ENCODE peak calls at places on chromosomes 16 and 17, in six cellular contexts. J, U, W, Y, H and V are unnamed samples.

GRCh38 chr17:44988256-44988942 is 20.3 kb upstream of the C1QL1 start:
- DNase-seq in J (no peak), U (no peak), W (peak), Y (peak), H (no peak), V (no peak)

GRCh38 chr16:70433456-70434103 is 5.3 kb downstream of the ST3GAL2 start:
- DNase-seq in J (no peak), U (peak), W (no peak), Y (no peak), H (no peak), V (peak)

GRCh38 chr17:74745548-74746177 is 2.8 kb upstream of the NHERF1 start:
- DNase-seq in J (no peak), U (no peak), W (no peak), Y (peak), H (no peak), V (no peak)

GRCh38 chr16:70706948-70707465 is 21.2 kb upstream of the MTSS2 start:
- DNase-seq in J (no peak), U (peak), W (no peak), Y (no peak), H (peak), V (peak)

GRCh38 chr17:61219460-61219859 is 180.2 kb upstream of the TBX2 start:
- DNase-seq in J (no peak), U (peak), W (no peak), Y (no peak), H (peak), V (peak)

GRCh38 chr17:41301916-41302901 is at the start of gene KRTAP29-1:
- DNase-seq in J (no peak), U (no peak), W (no peak), Y (no peak), H (no peak), V (no peak)

GRCh38 chr16:15434425-15435215 is at the start of gene BMERB1:
- DNase-seq in J (peak), U (peak), W (peak), Y (peak), H (no peak), V (peak)

GRCh38 chr16:35194681-35195080 is 1735.3 kb downstream of the TP53TG3F start:
- DNase-seq in J (no peak), U (no peak), W (no peak), Y (no peak), H (no peak), V (no peak)

GRCh38 chr17:46865100-46865499 is 13.7 kb downstream of the WNT9B start:
- DNase-seq in J (no peak), U (peak), W (no peak), Y (peak), H (peak), V (no peak)

GRCh38 chr16:35339337-35339736 is 1879.9 kb downstream of the TP53TG3F start:
- DNase-seq in J (no peak), U (no peak), W (no peak), Y (no peak), H (no peak), V (no peak)

GRCh38 chr17:57004944-57005579 is 27.1 kb downstream of the SCPEP1 start:
- DNase-seq in J (no peak), U (no peak), W (no peak), Y (no peak), H (peak), V (no peak)

GRCh38 chr17:61668486-61668885 is 77.5 kb upstream of the NACA2 start:
- DNase-seq in J (no peak), U (no peak), W (no peak), Y (no peak), H (no peak), V (no peak)

GRCh38 chr17:5126719-5127488 is 11.1 kb downstream of the USP6 start:
- DNase-seq in J (no peak), U (no peak), W (peak), Y (no peak), H (no peak), V (no peak)

GRCh38 chr16:77551352-77551751 is 116.5 kb upstream of the ADAMTS18 start:
- DNase-seq in J (no peak), U (no peak), W (no peak), Y (no peak), H (no peak), V (peak)

GRCh38 chr16:47928008-47928407 is 227.8 kb downstream of the ABCC12 start:
- DNase-seq in J (no peak), U (no peak), W (no peak), Y (peak), H (peak), V (no peak)

GRCh38 chr16:70157477-70158260 is 15.9 kb upstream of the CLEC18C start:
- DNase-seq in J (no peak), U (no peak), W (no peak), Y (no peak), H (no peak), V (no peak)

GRCh38 chr16:65409505-65409904 is 287.6 kb upstream of the CDH11 start:
- DNase-seq in J (no peak), U (peak), W (no peak), Y (no peak), H (no peak), V (no peak)

GRCh38 chr16:76441391-76441790 is 164.2 kb downstream of the CNTNAP4 start:
- DNase-seq in J (no peak), U (no peak), W (no peak), Y (no peak), H (no peak), V (no peak)

GRCh38 chr16:67406628-67407027 is 9.6 kb downstream of the ZDHHC1 start:
- DNase-seq in J (no peak), U (peak), W (no peak), Y (no peak), H (no peak), V (peak)

GRCh38 chr16:59612094-59612493 is 878.0 kb upstream of the GOT2 start:
- DNase-seq in J (no peak), U (no peak), W (no peak), Y (peak), H (no peak), V (no peak)

GRCh38 chr17:17402558-17402957 is 74.2 kb upstream of the MED9 start:
- DNase-seq in J (no peak), U (peak), W (no peak), Y (no peak), H (peak), V (no peak)

DNA sequence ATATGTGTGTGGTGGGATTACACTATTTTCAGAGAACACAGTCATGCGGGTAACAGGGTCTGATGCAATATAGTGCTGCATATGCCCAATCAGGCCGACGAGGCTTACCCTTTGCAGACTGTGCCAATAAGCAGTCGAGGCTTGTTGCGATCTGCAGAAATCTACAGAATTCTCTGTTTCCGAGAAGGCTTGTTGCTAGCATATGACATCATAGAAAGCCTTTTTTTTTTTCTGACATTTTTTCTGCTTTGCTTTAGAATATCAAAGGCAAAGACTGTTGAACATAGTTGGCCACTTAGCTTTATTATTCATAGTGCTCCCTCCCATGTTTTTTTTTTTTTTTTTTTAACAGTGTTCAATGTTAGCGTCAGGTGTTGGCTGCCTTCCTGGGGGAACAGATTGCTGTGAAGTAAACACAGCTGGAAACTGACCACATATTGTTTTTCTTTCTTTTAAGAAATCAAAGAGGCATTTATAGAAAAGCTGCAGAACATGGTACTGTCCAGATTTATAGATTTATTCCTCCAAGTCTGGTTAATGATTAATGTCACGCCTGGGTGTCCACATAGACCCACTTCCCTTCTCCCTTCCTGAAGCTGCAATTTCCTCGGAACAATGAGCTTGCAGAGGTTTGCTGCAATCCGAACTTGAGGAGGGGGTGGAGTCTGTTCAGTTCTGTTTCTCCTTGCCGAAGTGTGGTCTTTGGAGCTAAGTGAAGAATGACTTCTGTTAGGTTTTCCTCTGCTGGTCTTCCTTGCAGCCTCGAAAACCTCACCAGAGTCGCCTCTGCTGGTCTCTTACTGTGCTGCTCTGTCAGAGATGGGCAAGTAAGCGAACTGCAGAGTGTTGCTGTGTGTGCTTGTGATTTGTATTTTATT is 87.3 kb downstream of the MAP2K6 start:
- DNase-seq in J (no peak), U (peak), W (no peak), Y (peak), H (peak), V (peak)
- H3K18ac ChIP-seq in J (no peak), U (peak), W (peak), Y (no peak), H (no peak), V (no peak)

DNA sequence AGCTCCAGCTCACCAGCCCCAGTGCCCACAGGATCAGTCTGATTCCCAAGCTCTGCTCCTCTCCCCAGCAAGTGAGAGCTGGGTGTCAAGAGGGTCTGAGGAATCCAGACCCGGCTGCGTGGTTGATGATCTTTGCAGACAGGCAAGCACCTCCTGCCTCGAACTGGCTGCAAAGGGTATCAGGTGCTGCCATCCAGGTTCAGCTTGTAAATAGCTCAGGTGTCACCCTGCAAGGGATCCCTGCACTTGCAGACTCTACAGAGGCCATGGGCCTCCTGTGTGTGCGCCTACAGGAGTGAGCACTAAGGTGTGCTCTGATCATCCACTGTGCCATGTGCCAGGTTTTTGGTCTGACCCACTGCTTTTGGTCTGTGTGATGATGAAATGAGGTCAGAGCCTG is 16.2 kb downstream of the DEXI start:
- DNase-seq in J (no peak), U (no peak), W (no peak), Y (no peak), H (no peak), V (no peak)
- H3K14ac ChIP-seq in J (no peak), U (no peak), W (no peak), Y (no peak), H (no peak), V (no peak)

GRCh38 chr17:75762513-75763268 is 2.3 kb downstream of the GALK1 start:
- DNase-seq in J (no peak), U (no peak), W (no peak), Y (no peak), H (no peak), V (no peak)

GRCh38 chr17:75764417-75764710 is 628 bp downstream of the GALK1 start:
- DNase-seq in J (no peak), U (no peak), W (no peak), Y (no peak), H (no peak), V (no peak)

GRCh38 chr17:75764711-75765421 is at the start of gene GALK1:
- DNase-seq in J (peak), U (peak), W (peak), Y (peak), H (peak), V (peak)

GRCh38 chr17:75763269-75763607 is 1.8 kb downstream of the GALK1 start:
- DNase-seq in J (no peak), U (no peak), W (no peak), Y (no peak), H (no peak), V (no peak)

DNA sequence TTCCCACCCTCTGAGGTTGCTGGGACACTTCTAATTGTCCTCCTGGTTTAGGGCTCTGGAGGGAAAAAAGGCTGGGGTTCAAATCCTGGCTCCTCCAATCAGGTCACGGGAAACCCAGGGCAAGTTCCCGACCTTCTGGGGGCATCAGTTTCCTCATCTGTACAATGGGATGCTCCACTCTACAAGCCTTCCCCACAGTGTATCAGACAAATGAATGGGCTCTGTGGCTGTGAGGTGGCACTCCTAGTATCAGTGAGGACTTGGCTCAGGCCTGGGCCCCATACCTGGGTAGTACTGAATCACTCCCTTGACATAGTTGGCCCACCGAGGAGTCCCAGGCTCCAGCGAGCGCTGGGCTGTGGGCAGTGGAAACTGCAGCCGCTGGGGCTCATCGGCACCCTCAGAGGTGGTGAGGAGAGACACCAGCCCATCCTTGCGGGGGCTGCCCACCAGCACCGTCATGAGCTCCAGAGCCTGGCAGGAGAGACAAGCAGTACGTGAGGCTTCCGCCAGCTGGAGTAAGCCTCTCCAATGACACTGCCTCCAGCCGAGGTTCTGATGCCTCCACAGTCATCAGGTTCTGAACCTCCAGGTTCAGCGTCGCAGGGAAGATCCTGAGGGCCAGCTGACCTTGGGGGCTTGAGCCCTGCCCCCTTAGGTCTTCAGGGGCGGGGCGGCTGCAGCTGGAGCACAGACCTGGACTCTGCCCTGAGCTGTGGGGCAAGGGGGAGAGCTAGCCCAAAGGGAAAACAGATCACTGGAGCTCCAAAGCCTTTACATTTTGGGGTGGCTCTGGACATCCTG is 1.2 kb downstream of the GALK1 start:
- DNase-seq in J (no peak), U (no peak), W (no peak), Y (peak), H (no peak), V (no peak)
- H3K18ac ChIP-seq in J (peak), U (no peak), W (no peak), Y (no peak), H (no peak), V (peak)

DNA sequence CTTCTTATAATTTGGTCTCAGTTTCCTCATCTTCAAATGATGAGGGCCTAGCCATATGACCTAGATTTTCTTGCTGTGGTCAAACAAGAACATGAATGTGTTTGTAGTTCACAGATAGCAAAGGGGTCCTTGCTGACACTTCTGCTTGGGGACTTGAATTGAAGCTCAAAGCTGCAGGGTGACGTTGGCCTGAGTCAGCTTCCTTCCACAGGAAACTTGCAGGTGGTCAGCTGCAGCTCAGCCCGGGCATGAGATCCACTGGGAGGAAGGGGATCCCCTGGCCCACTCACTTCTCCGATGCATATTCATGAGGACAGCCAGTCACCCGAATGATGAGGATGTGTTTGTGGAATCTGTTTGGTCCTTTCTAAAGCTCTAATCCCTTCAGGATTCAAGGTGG is 42.6 kb upstream of the AXIN2 start:
- DNase-seq in J (no peak), U (peak), W (no peak), Y (no peak), H (no peak), V (no peak)
- H3K14ac ChIP-seq in J (no peak), U (no peak), W (no peak), Y (no peak), H (no peak), V (no peak)

DNA sequence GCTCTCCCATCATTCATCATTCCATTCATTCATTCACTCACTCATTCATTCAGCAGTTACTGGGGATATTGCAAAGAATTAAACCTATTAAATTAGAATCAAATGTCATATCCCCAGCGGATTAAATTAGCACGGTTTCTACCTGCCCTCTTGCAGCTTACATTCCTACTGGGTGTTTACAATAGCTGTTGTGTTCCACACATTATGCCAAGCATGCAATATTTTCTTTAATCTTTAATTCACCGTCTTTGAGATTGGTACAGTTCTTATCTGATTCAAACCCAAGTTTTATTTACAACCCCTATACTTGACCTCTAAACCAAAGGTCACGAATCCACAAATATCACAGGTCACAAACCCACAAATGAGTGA is 727 bp upstream of the USP31 start:
- DNase-seq in J (no peak), U (no peak), W (no peak), Y (no peak), H (no peak), V (no peak)
- H3K18ac ChIP-seq in J (no peak), U (no peak), W (no peak), Y (no peak), H (no peak), V (no peak)

GRCh38 chr17:28961391-28961790 is 10.1 kb upstream of the PHF12 start:
- DNase-seq in J (no peak), U (no peak), W (no peak), Y (no peak), H (no peak), V (no peak)
- H3K14ac ChIP-seq in J (no peak), U (no peak), W (no peak), Y (no peak), H (no peak), V (no peak)

GRCh38 chr16:4182581-4183257 is 59.2 kb downstream of the SRL start:
- DNase-seq in J (no peak), U (no peak), W (no peak), Y (no peak), H (peak), V (no peak)

GRCh38 chr16:4179763-4180260 is 62.1 kb downstream of the SRL start:
- DNase-seq in J (no peak), U (no peak), W (no peak), Y (no peak), H (peak), V (peak)

GRCh38 chr16:4184038-4184702 is 57.7 kb downstream of the SRL start:
- DNase-seq in J (no peak), U (no peak), W (peak), Y (peak), H (no peak), V (no peak)

GRCh38 chr16:4180511-4180910 is 61.4 kb downstream of the SRL start:
- DNase-seq in J (no peak), U (no peak), W (no peak), Y (no peak), H (no peak), V (no peak)

GRCh38 chr16:4183258-4184037 is 58.4 kb downstream of the SRL start:
- DNase-seq in J (peak), U (peak), W (peak), Y (peak), H (peak), V (peak)
- H3K18ac ChIP-seq in J (peak), U (peak), W (peak), Y (peak), H (peak), V (peak)

GRCh38 chr16:80909720-80910119 is 97.0 kb downstream of the CMC2 start:
- DNase-seq in J (no peak), U (no peak), W (no peak), Y (no peak), H (no peak), V (no peak)
- H3K14ac ChIP-seq in J (no peak), U (no peak), W (no peak), Y (no peak), H (no peak), V (no peak)

GRCh38 chr16:9090101-9090959 is 1.1 kb upstream of the HAPSTR1 start:
- DNase-seq in J (peak), U (no peak), W (peak), Y (peak), H (no peak), V (peak)
- H3K18ac ChIP-seq in J (peak), U (peak), W (peak), Y (peak), H (peak), V (peak)

DNA sequence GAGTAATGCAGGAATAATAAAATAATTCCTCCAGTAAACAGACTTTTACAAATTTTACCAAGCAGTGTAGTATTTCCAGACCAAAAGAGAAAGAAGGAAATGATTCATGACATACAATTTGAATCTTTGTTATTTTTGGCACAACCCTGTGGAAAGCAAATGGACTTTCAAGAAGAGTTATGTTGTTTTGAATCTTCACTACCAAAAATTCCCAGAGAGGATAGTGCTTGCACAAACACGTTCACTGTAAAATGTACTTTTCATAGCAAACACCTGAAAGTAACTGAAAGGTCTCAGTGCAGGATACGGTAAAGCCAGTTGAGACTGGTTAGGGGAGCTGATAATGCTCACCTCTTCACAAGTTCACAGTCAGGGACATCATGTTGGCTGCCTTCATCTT is 107.1 kb downstream of the USP22 start:
- DNase-seq in J (no peak), U (peak), W (no peak), Y (no peak), H (no peak), V (peak)
- H3K14ac ChIP-seq in J (no peak), U (no peak), W (no peak), Y (no peak), H (no peak), V (no peak)